ENCODE peak calls at places on chromosomes 5 and 9, in six cellular contexts. V, I, R, Q, Y and L are unnamed samples.

GRCh38 chr9:107750741-107751521 is 261.4 kb upstream of the KLF4 start:
- DNase-seq in V (no peak), I (peak; percentile 62), R (no peak), Q (peak; percentile 95), Y (no peak), L (no peak)

GRCh38 chr5:146815423-146815822 is 63.1 kb downstream of the PPP2R2B start:
- DNase-seq in V (no peak), I (no peak), R (no peak), Q (no peak), Y (no peak), L (no peak)

GRCh38 chr5:80181618-80182211 is 74.1 kb downstream of the SERINC5 start:
- DNase-seq in V (no peak), I (peak; percentile 98), R (peak; percentile 45), Q (no peak), Y (peak; percentile 29), L (peak; percentile 25)

GRCh38 chr5:24167791-24168190 is 477.0 kb downstream of the CDH10 start:
- DNase-seq in V (no peak), I (no peak), R (no peak), Q (no peak), Y (no peak), L (no peak)

GRCh38 chr5:106522296-106522695 is 1148.4 kb downstream of the EFNA5 start:
- DNase-seq in V (no peak), I (no peak), R (no peak), Q (no peak), Y (no peak), L (no peak)

GRCh38 chr5:18744441-18744840 is 1110.2 kb downstream of the TAF11L14 start:
- DNase-seq in V (no peak), I (no peak), R (no peak), Q (no peak), Y (no peak), L (no peak)

GRCh38 chr5:102229685-102230084 is 66.4 kb downstream of the SLCO4C1 start:
- DNase-seq in V (no peak), I (no peak), R (no peak), Q (no peak), Y (no peak), L (no peak)

GRCh38 chr9:114972510-114972909 is 42.1 kb upstream of the TNFSF8 start:
- DNase-seq in V (no peak), I (no peak), R (no peak), Q (no peak), Y (no peak), L (no peak)

GRCh38 chr9:135552698-135553161 is 6.8 kb downstream of the OBP2A start:
- DNase-seq in V (no peak), I (no peak), R (no peak), Q (no peak), Y (no peak), L (no peak)

GRCh38 chr9:92971776-92972175 is 24.5 kb downstream of the FGD3 start:
- DNase-seq in V (no peak), I (no peak), R (no peak), Q (no peak), Y (no peak), L (no peak)

GRCh38 chr9:104927216-104927911 is 591 bp downstream of the ABCA1 start:
- DNase-seq in V (peak; percentile 7), I (peak; percentile 32), R (peak; percentile 6), Q (peak; percentile 44), Y (peak; percentile 13), L (peak; percentile 13)

GRCh38 chr5:10709409-10709808 is 51.6 kb downstream of the DAP start:
- DNase-seq in V (no peak), I (no peak), R (no peak), Q (no peak), Y (no peak), L (no peak)

GRCh38 chr5:34497031-34497808 is 158.9 kb upstream of the RAI14 start:
- DNase-seq in V (peak; percentile 45), I (no peak), R (no peak), Q (peak; percentile 89), Y (no peak), L (no peak)

GRCh38 chr5:132421442-132421841 is 51.9 kb downstream of the SLC22A5 start:
- DNase-seq in V (no peak), I (no peak), R (no peak), Q (no peak), Y (no peak), L (no peak)

GRCh38 chr9:89114741-89115140 is 63.9 kb downstream of the SHC3 start:
- DNase-seq in V (no peak), I (no peak), R (no peak), Q (no peak), Y (no peak), L (no peak)

GRCh38 chr9:84997472-84997871 is 327.9 kb downstream of the NTRK2 start:
- DNase-seq in V (no peak), I (no peak), R (no peak), Q (no peak), Y (no peak), L (no peak)

GRCh38 chr5:1001406-1002270 is 7.0 kb upstream of the NKD2 start:
- DNase-seq in V (no peak), I (no peak), R (no peak), Q (no peak), Y (no peak), L (no peak)

GRCh38 chr9:133574791-133575672 is 34.2 kb downstream of the FAM163B start:
- DNase-seq in V (no peak), I (no peak), R (no peak), Q (no peak), Y (no peak), L (no peak)

GRCh38 chr5:73233461-73234151 is 60.6 kb downstream of the TMEM174 start:
- DNase-seq in V (no peak), I (peak; percentile 14), R (no peak), Q (no peak), Y (no peak), L (no peak)

GRCh38 chr9:127278372-127278771 is 13.8 kb downstream of the GARNL3 start:
- DNase-seq in V (no peak), I (no peak), R (no peak), Q (no peak), Y (no peak), L (no peak)

GRCh38 chr5:78738693-78739300 is 90.2 kb upstream of the LHFPL2 start:
- DNase-seq in V (no peak), I (no peak), R (no peak), Q (no peak), Y (no peak), L (no peak)

GRCh38 chr5:13994606-13995336 is 50.3 kb upstream of the DNAH5 start:
- DNase-seq in V (peak; percentile 33), I (no peak), R (no peak), Q (no peak), Y (no peak), L (no peak)

GRCh38 chr5:56190500-56190899 is 42.6 kb downstream of the ANKRD55 start:
- DNase-seq in V (no peak), I (no peak), R (no peak), Q (peak; percentile 38), Y (no peak), L (no peak)

GRCh38 chr5:139796061-139796806 is 626 bp downstream of the PSD2 start:
- DNase-seq in V (no peak), I (no peak), R (no peak), Q (no peak), Y (no peak), L (no peak)

GRCh38 chr5:178460598-178461425 is 129.4 kb downstream of the COL23A1 start:
- DNase-seq in V (peak; percentile 6), I (peak; percentile 51), R (no peak), Q (peak; percentile 37), Y (peak; percentile 15), L (peak; percentile 14)

GRCh38 chr9:131034268-131034667 is 25.3 kb downstream of the LAMC3 start:
- DNase-seq in V (no peak), I (no peak), R (no peak), Q (no peak), Y (no peak), L (no peak)

GRCh38 chr5:109936996-109937395 is 247.3 kb downstream of the MAN2A1 start:
- DNase-seq in V (no peak), I (no peak), R (no peak), Q (no peak), Y (no peak), L (no peak)

GRCh38 chr9:137396227-137396626 is 26.7 kb downstream of the EXD3 start:
- DNase-seq in V (no peak), I (no peak), R (no peak), Q (no peak), Y (no peak), L (no peak)

GRCh38 chr5:35089688-35090314 is 42.1 kb upstream of the AGXT2 start:
- DNase-seq in V (peak; percentile 17), I (peak; percentile 57), R (peak; percentile 29), Q (peak; percentile 62), Y (peak; percentile 50), L (peak; percentile 48)